ENCODE peak calls at places on chromosomes 16 and 17, in ten cellular contexts. C, F, U, Z, R, P, K, N, W and A are unnamed samples.
A peak's percentile ranks its signal among the peaks of the same experiment; 100 is the strongest.

GRCh38 chr17:77489239-77489897 is 348.6 kb downstream of the SEC14L1 start:
- DNase-seq in C (no peak), F (no peak), U (no peak), Z (no peak), R (peak; percentile 15), P (no peak), K (no peak), N (no peak), W (no peak), A (no peak)

GRCh38 chr17:47864791-47865216 is 13.8 kb upstream of the SP6 start:
- DNase-seq in C (no peak), F (no peak), U (no peak), Z (no peak), R (no peak), P (no peak), K (no peak), N (peak; percentile 55), W (peak; percentile 84), A (no peak)

GRCh38 chr16:19700319-19700781 is 17.7 kb downstream of the KNOP1 start:
- DNase-seq in C (no peak), F (peak; percentile 84), U (no peak), Z (peak; percentile 81), R (no peak), P (peak; percentile 66), K (no peak), N (no peak), W (no peak), A (no peak)

GRCh38 chr17:51097708-51098446 is 22.8 kb downstream of the SPAG9 start:
- DNase-seq in C (no peak), F (no peak), U (no peak), Z (no peak), R (no peak), P (no peak), K (no peak), N (peak; percentile 25), W (no peak), A (no peak)

GRCh38 chr17:27579304-27579703 is 51.7 kb upstream of the LGALS9 start:
- DNase-seq in C (no peak), F (no peak), U (no peak), Z (no peak), R (no peak), P (no peak), K (no peak), N (no peak), W (no peak), A (no peak)

GRCh38 chr17:72381597-72382397 is 261.0 kb downstream of the SOX9 start:
- DNase-seq in C (no peak), F (no peak), U (peak; percentile 80), Z (no peak), R (no peak), P (no peak), K (peak; percentile 91), N (peak; percentile 60), W (no peak), A (no peak)

GRCh38 chr16:12235110-12235509 is 258.6 kb downstream of the SNX29 start:
- DNase-seq in C (no peak), F (no peak), U (no peak), Z (no peak), R (no peak), P (no peak), K (no peak), N (no peak), W (no peak), A (no peak)

GRCh38 chr17:77563439-77564102 is 394.9 kb upstream of the TNRC6C start:
- DNase-seq in C (no peak), F (no peak), U (no peak), Z (no peak), R (no peak), P (no peak), K (no peak), N (no peak), W (no peak), A (no peak)

GRCh38 chr17:45312477-45313418 is 4.1 kb downstream of the MAP3K14 start:
- DNase-seq in C (no peak), F (no peak), U (no peak), Z (no peak), R (no peak), P (no peak), K (no peak), N (no peak), W (no peak), A (no peak)

GRCh38 chr17:45313419-45313771 is 3.4 kb downstream of the MAP3K14 start:
- DNase-seq in C (no peak), F (no peak), U (no peak), Z (no peak), R (no peak), P (no peak), K (no peak), N (peak; percentile 39), W (no peak), A (no peak)

GRCh38 chr17:45315583-45316270 is 1.1 kb downstream of the MAP3K14 start:
- DNase-seq in C (no peak), F (no peak), U (no peak), Z (no peak), R (no peak), P (no peak), K (no peak), N (no peak), W (no peak), A (no peak)

GRCh38 chr17:45314761-45315549 is 1.9 kb downstream of the MAP3K14 start:
- DNase-seq in C (no peak), F (no peak), U (no peak), Z (peak; percentile 48), R (no peak), P (no peak), K (no peak), N (peak; percentile 30), W (no peak), A (no peak)

DNA sequence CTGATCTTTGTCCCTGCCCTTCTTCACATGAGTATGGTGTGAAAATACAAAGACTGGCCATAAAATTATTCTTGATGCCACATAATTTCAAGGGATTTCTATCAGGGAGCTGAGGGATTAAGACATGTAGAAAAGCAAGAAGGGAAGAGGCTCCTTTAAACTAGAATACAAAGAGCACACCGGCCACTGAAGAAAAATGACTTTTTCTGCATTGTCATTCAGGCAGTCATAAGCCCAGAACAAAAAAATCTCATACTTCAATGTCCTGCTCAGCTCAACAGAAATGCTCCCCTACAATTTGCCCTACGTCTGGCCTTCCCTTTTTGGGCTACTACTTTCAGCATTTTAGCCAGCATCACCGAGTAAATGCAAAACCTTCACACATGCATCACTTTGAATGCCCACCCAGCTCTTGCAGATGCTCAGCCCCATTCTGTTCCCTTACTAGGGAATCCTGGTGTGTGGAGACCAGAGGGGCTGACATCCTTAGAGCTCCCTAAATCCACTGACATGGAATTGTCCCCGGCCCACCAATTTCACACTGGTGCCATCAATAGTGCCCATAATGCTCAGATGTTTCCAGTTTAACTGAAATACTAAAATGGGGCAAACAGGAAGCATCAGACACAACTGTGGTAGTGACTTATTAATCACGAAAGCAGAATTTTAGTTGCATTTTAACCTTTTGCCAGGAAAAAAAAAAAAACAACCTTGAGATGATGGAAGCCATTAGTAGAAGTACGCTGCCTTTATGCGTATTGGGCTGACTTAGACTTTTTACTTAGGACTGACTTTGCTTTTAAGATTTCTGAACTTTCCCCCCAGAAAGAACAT is 2.7 kb downstream of the MAP3K14 start:
- DNase-seq in C (no peak), F (no peak), U (no peak), Z (no peak), R (no peak), P (no peak), K (no peak), N (no peak), W (no peak), A (no peak)
- H3K4me3 ChIP-seq in C (peak overlapping the region; percentile 78), F (peak overlapping the region; percentile 52), U (no peak overlapping the region), Z (peak overlapping the region; percentile 95), R (peak overlapping the region; percentile 90), P (peak overlapping the region; percentile 96), K (no peak overlapping the region), N (peak overlapping the region; percentile 68), W (no peak overlapping the region), A (peak overlapping the region; percentile 91)

GRCh38 chr16:56679078-56679730 is 3.1 kb upstream of the MT1X start:
- DNase-seq in C (no peak), F (no peak), U (no peak), Z (no peak), R (no peak), P (no peak), K (no peak), N (no peak), W (no peak), A (no peak)

GRCh38 chr16:56677474-56677873 is 4.8 kb upstream of the MT1X start:
- DNase-seq in C (no peak), F (no peak), U (no peak), Z (no peak), R (no peak), P (no peak), K (no peak), N (no peak), W (no peak), A (no peak)

GRCh38 chr16:56672761-56673536 is 3.3 kb downstream of the MT1H start:
- DNase-seq in C (no peak), F (no peak), U (no peak), Z (no peak), R (no peak), P (no peak), K (no peak), N (no peak), W (no peak), A (no peak)

GRCh38 chr16:56673916-56674315 is 4.3 kb downstream of the MT1H start:
- DNase-seq in C (no peak), F (peak; percentile 5), U (no peak), Z (peak; percentile 58), R (no peak), P (no peak), K (peak; percentile 63), N (peak; percentile 11), W (peak; percentile 33), A (no peak)

DNA sequence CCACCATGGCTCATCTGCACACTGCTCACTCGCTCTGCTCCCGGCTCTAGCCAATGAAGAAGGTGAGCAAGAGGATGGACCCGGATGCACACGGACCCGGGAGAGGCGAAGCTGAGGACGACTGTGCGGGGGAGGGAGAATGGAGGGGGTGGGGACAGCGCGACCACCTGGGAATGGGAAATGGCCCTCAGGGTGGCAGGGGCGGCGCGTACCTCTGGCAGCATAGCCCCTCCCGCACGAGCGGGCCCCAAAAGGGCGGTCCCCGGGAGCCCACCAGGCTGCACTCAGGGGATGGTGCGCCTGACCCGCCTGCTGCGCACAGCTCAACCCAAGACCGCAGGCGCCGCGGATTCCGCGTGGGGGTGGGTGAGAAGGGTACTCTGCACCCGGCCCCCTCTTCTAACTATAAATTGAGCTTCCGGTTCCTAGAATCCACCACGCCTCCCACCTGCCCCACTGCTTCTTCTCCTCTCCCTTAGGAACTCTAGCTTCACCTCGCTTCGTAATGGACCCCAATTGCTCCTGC is 6.1 kb downstream of the MT1H start:
- DNase-seq in C (no peak), F (no peak), U (no peak), Z (no peak), R (no peak), P (no peak), K (peak; percentile 67), N (no peak), W (no peak), A (no peak)
- H3K4me3 ChIP-seq in C (peak overlapping the region; percentile 59), F (no peak overlapping the region), U (no peak overlapping the region), Z (peak overlapping the region; percentile 30), R (peak overlapping the region; percentile 55), P (peak overlapping the region; percentile 20), K (peak overlapping the region; percentile 11), N (no peak overlapping the region), W (no peak overlapping the region), A (no peak overlapping the region)

GRCh38 chr16:75003931-75004330 is 5.1 kb downstream of the ZNRF1 start:
- DNase-seq in C (no peak), F (no peak), U (no peak), Z (no peak), R (no peak), P (no peak), K (no peak), N (no peak), W (no peak), A (no peak)

GRCh38 chr16:74999683-75000480 is 1.1 kb downstream of the ZNRF1 start:
- DNase-seq in C (no peak), F (peak; percentile 57), U (no peak), Z (no peak), R (peak; percentile 28), P (no peak), K (peak; percentile 62), N (no peak), W (peak; percentile 48), A (peak; percentile 80)

GRCh38 chr16:75004460-75004859 is 5.6 kb downstream of the ZNRF1 start:
- DNase-seq in C (no peak), F (no peak), U (no peak), Z (no peak), R (no peak), P (no peak), K (no peak), N (no peak), W (no peak), A (no peak)

GRCh38 chr16:75000481-75001081 is 1.8 kb downstream of the ZNRF1 start:
- DNase-seq in C (no peak), F (peak; percentile 27), U (no peak), Z (peak; percentile 44), R (no peak), P (no peak), K (no peak), N (no peak), W (no peak), A (no peak)

GRCh38 chr16:75002474-75002873 is 3.6 kb downstream of the ZNRF1 start:
- DNase-seq in C (no peak), F (peak; percentile 23), U (no peak), Z (no peak), R (no peak), P (no peak), K (no peak), N (no peak), W (no peak), A (no peak)
- H3K4me3 ChIP-seq in C (no peak overlapping the region), F (no peak overlapping the region), U (no peak overlapping the region), Z (no peak overlapping the region), R (peak overlapping the region; percentile 99), P (no peak overlapping the region), K (no peak overlapping the region), N (no peak overlapping the region), W (no peak overlapping the region), A (no peak overlapping the region)

GRCh38 chr17:45143767-45144198 is 4.5 kb upstream of the HEXIM1 start:
- DNase-seq in C (peak; percentile 69), F (peak; percentile 72), U (no peak), Z (peak; percentile 85), R (peak; percentile 92), P (peak; percentile 74), K (peak; percentile 91), N (no peak), W (peak; percentile 92), A (peak; percentile 98)
- H3K4me3 ChIP-seq in C (peak overlapping the region; percentile 73), F (peak overlapping the region; percentile 35), U (no peak overlapping the region), Z (peak overlapping the region; percentile 57), R (peak overlapping the region; percentile 66), P (peak overlapping the region; percentile 47), K (peak overlapping the region; percentile 46), N (no peak overlapping the region), W (peak overlapping the region; percentile 50), A (peak overlapping the region; percentile 40)